ENCODE peak calls at places on chromosomes 2 and 18, in eight cellular contexts. M is lower lobe of right lung, G is small intestine, I is fibroblast of mammary gland, J is astrocyte of the spinal cord, H is AG10803, K is HCT116, O is thyroid gland. S is an unnamed sample.

GRCh38 chr2:79580175-79580574 is 67.3 kb downstream of the CTNNA2 start:
- DNase-seq in K (no peak), O (no peak), I (peak), H (peak), G (no peak), M (peak), J (peak), S (no peak)

GRCh38 chr2:167756427-167756826 is 491.0 kb downstream of the STK39 start:
- DNase-seq in J (peak), K (no peak), G (no peak), O (no peak), M (no peak), H (no peak), I (no peak), S (no peak)

GRCh38 chr18:2471523-2471922 is 99.8 kb downstream of the METTL4 start:
- DNase-seq in M (no peak), K (no peak), J (no peak), G (no peak), I (no peak), O (no peak), H (no peak), S (no peak)

GRCh38 chr18:75582940-75583339 is 155.4 kb upstream of the SMIM21 start:
- DNase-seq in H (no peak), I (no peak), J (no peak), G (no peak), O (no peak), M (no peak), K (no peak), S (no peak)

GRCh38 chr2:226478121-226478809 is 321.4 kb downstream of the IRS1 start:
- DNase-seq in O (peak), I (peak), J (peak), G (peak), M (no peak), K (peak), H (peak), S (peak)

GRCh38 chr2:239862613-239863012 is 162.5 kb downstream of the NDUFA10 start:
- DNase-seq in K (no peak), O (no peak), M (no peak), J (no peak), H (no peak), I (no peak), G (no peak), S (no peak)

GRCh38 chr2:49948744-49949143 is 794.4 kb upstream of the FSHR start:
- DNase-seq in K (no peak), O (no peak), M (no peak), J (no peak), H (no peak), G (no peak), I (no peak), S (no peak)

GRCh38 chr2:15640291-15640711 is 48.6 kb downstream of the DDX1 start:
- DNase-seq in H (peak), M (no peak), O (peak), J (peak), I (peak), K (no peak), G (no peak), S (peak)

GRCh38 chr2:137000790-137001189 is 235.4 kb downstream of the THSD7B start:
- DNase-seq in O (no peak), J (no peak), M (no peak), G (no peak), H (no peak), I (no peak), K (no peak), S (no peak)

GRCh38 chr2:179239194-179239593 is 25.4 kb downstream of the SESTD1 start:
- DNase-seq in I (peak), K (peak), G (peak), H (no peak), M (no peak), J (peak), O (no peak), S (no peak)

GRCh38 chr2:126482582-126483464 is 173.1 kb upstream of the GYPC start:
- DNase-seq in K (no peak), G (peak), I (no peak), J (no peak), M (no peak), O (no peak), H (no peak), S (no peak)

GRCh38 chr2:238640486-238640885 is 207.4 kb upstream of the TWIST2 start:
- DNase-seq in M (no peak), G (no peak), O (no peak), H (no peak), J (no peak), I (no peak), K (no peak), S (no peak)

GRCh38 chr2:120935339-120936313 is 200.0 kb downstream of the GLI2 start:
- DNase-seq in I (peak), G (peak), H (peak), M (no peak), K (no peak), O (no peak), J (peak), S (no peak)

GRCh38 chr2:172404824-172405223 is 22.6 kb upstream of the ITGA6 start:
- DNase-seq in K (no peak), G (no peak), M (no peak), I (peak), J (peak), O (no peak), H (peak), S (peak)

GRCh38 chr2:69514406-69514805 is 77.2 kb upstream of the NFU1 start:
- DNase-seq in O (peak), H (peak), J (peak), G (no peak), I (peak), M (no peak), K (no peak), S (peak)

GRCh38 chr2:240231838-240232244 is 91.4 kb upstream of the OTOS start:
- DNase-seq in I (no peak), K (no peak), J (no peak), G (no peak), M (peak), O (no peak), H (no peak), S (no peak)

GRCh38 chr18:62388855-62389760 is 64.0 kb downstream of the TNFRSF11A start:
- DNase-seq in G (no peak), O (no peak), M (no peak), I (no peak), J (no peak), H (peak), K (no peak), S (no peak)

GRCh38 chr2:26469092-26469710 is 8.7 kb downstream of the OTOF start:
- DNase-seq in M (peak), J (peak), G (peak), O (peak), K (peak), H (peak), I (peak), S (no peak)

GRCh38 chr2:118197011-118197695 is 108.9 kb downstream of the INSIG2 start:
- DNase-seq in I (peak), J (peak), M (no peak), K (no peak), O (no peak), H (peak), G (no peak), S (no peak)

GRCh38 chr2:60976875-60977561 is 40.5 kb upstream of the PEX13 start:
- DNase-seq in J (no peak), I (no peak), O (no peak), K (no peak), H (no peak), M (no peak), G (no peak), S (no peak)

GRCh38 chr2:88828397-88829137 is 137.1 kb downstream of the RPIA start:
- DNase-seq in H (no peak), G (no peak), I (peak), M (peak), O (no peak), J (peak), K (no peak), S (no peak)

GRCh38 chr2:174633621-174633927 is 36.0 kb upstream of the WIPF1 start:
- DNase-seq in G (no peak), J (no peak), O (peak), H (peak), K (no peak), I (peak), M (no peak), S (no peak)

GRCh38 chr18:23992119-23992940 is 22.2 kb upstream of the TTC39C start:
- DNase-seq in H (peak), K (no peak), O (peak), G (peak), J (peak), I (no peak), M (peak), S (no peak)

GRCh38 chr2:121944072-121944829 is 188.8 kb downstream of the TSN start:
- DNase-seq in G (no peak), O (no peak), K (no peak), M (no peak), J (peak), H (peak), I (peak), S (peak)

GRCh38 chr2:37779123-37779522 is 107.7 kb upstream of the CDC42EP3 start:
- DNase-seq in K (no peak), I (no peak), H (no peak), M (no peak), G (no peak), O (no peak), J (no peak), S (no peak)

GRCh38 chr2:236871500-236872001 is 214.1 kb upstream of the COPS8 start:
- DNase-seq in M (peak), H (peak), O (peak), G (peak), J (peak), K (no peak), I (peak), S (peak)

GRCh38 chr2:20141056-20141762 is 83.7 kb downstream of the SDC1 start:
- DNase-seq in H (peak), K (peak), M (peak), G (peak), O (peak), I (peak), J (peak), S (peak)

GRCh38 chr18:5196253-5197031 is 615 bp downstream of the AKAIN1 start:
- DNase-seq in I (no peak), O (no peak), J (no peak), G (no peak), H (no peak), K (no peak), M (no peak), S (no peak)

GRCh38 chr2:149290662-149291061 is 39.7 kb upstream of the LYPD6 start:
- DNase-seq in H (peak), O (no peak), M (no peak), K (no peak), G (no peak), I (no peak), J (no peak), S (no peak)
- H3K4me3 ChIP-seq in H (no peak), O (no peak), M (no peak), K (no peak), G (no peak), I (no peak), J (no peak), S (no peak)

GRCh38 chr2:218285604-218286003 is 6.7 kb downstream of the TMBIM1 start:
- DNase-seq in H (peak), I (peak), M (peak), O (peak), J (peak), K (no peak), G (no peak), S (no peak)
- H3K4me3 ChIP-seq in H (peak), I (no peak), M (peak), O (peak), J (no peak), K (no peak), G (no peak), S (peak)

DNA sequence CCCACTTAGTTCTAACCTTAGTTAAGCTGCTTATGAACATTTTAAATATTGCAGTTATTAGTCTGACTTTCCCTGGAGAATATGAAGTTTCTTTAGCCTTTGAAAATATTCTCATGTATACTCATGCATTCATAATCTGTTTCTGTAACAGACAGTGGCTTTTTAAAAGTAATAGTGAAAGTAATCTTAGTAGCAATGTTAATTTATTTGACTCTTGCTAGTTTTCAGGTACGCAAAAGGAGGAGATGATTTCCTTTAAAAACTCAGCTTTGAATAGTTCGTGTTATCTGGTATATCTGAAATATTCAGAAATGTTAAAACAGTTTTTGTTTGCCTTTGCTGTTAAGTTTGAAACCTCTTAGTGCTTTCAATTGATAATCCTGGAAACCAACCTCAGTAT is 3.8 kb downstream of the ANKRD12 start:
- DNase-seq in I (no peak), O (no peak), K (no peak), M (no peak), G (no peak), H (no peak), J (no peak), S (no peak)
- H3K4me3 ChIP-seq in I (peak), O (no peak), K (no peak), M (peak), G (no peak), H (peak), J (no peak), S (no peak)

DNA sequence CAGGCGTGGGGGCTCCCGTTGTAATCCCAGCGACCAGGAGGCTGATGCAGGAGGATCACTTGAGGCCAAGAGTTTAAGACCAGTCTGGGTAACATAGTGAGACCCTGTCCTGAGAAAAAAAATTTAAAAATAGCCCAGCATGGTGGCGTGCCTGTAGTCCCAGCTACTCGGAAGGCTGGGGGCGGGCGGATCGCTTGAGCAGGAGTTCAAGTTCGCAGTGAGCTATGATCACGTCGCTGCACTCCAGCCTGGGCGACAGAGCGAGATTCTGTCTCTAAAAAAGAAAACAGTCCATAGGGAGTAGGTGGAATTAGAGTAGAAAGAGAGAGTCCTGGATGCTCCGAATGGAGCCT is 325 bp upstream of the TTLL4 start:
- DNase-seq in O (no peak), I (no peak), H (no peak), G (no peak), K (no peak), M (no peak), J (no peak), S (no peak)
- H3K4me3 ChIP-seq in O (peak), I (peak), H (peak), G (peak), K (no peak), M (peak), J (peak), S (peak)

DNA sequence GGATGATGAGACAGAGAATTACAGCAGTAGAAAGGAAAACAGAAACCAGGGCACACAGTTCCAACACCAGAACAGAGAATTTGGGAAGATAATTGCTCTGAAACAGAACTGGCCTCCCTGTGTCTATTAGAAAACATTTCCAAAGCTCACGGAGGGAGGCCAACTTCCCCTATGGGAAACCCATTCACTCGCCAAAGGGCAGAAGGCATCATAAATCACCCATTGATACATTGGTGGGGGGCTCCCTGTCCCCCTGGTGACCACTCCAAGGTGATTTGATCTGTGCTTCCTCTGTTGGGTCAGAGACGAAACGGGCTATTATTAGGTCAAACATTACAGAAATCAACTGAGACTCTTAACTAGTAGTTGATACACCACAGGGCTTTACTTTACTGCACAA is 3.8 kb downstream of the ARL4C start:
- DNase-seq in I (no peak), H (no peak), J (no peak), M (no peak), K (no peak), G (no peak), O (no peak), S (no peak)
- H3K4me3 ChIP-seq in I (no peak), H (peak), J (peak), M (peak), K (no peak), G (peak), O (no peak), S (no peak)

S was measured in skeletal muscle cell.